ENCODE peak calls at places on chromosomes 5 and 9, in nine cellular contexts. I is HCT116, G is H1, T is tibial nerve, E is GM12864, D is hepatocyte, P is astrocyte of the spinal cord, J is mucosa of descending colon, S is brain microvascular endothelial cell. Q is an unnamed sample.

GRCh38 chr5:9737265-9737664 is 107.1 kb upstream of the TAS2R1 start:
- DNase-seq in J (no peak), I (no peak), S (no peak), G (no peak), D (no peak), E (no peak), T (no peak), P (no peak), Q (no peak)

GRCh38 chr9:128271112-128271511 is 4.7 kb downstream of the GOLGA2 start:
- DNase-seq in T (no peak), S (no peak), G (no peak), P (no peak), J (no peak), I (peak), D (no peak), E (no peak), Q (no peak)

GRCh38 chr9:89854715-89855475 is 250.1 kb downstream of the GADD45G start:
- DNase-seq in S (no peak), P (no peak), G (no peak), E (no peak), D (no peak), J (no peak), T (no peak), I (no peak), Q (no peak)

GRCh38 chr9:108271646-108272349 is 584.0 kb downstream of the ACTL7B start:
- DNase-seq in T (no peak), S (peak), E (no peak), J (no peak), P (peak), D (peak), G (no peak), I (no peak), Q (peak)

GRCh38 chr5:72392326-72392733 is 72.2 kb downstream of the PTCD2 start:
- DNase-seq in P (peak), T (no peak), E (no peak), G (no peak), D (no peak), J (no peak), S (no peak), I (no peak), Q (no peak)

GRCh38 chr9:136482046-136482792 is 621 bp downstream of the SEC16A start:
- DNase-seq in I (no peak), S (peak), J (no peak), G (no peak), P (peak), E (no peak), D (peak), T (no peak), Q (no peak)

GRCh38 chr5:125829349-125829748 is 593.9 kb upstream of the GRAMD2B start:
- DNase-seq in J (no peak), P (no peak), E (peak), G (no peak), S (no peak), D (no peak), I (no peak), T (no peak), Q (no peak)

GRCh38 chr5:146345578-146346366 is 7.1 kb downstream of the POU4F3 start:
- DNase-seq in T (no peak), D (no peak), J (no peak), P (no peak), G (no peak), E (no peak), S (no peak), I (no peak), Q (no peak)

GRCh38 chr5:39623291-39623865 is 198.6 kb upstream of the DAB2 start:
- DNase-seq in I (no peak), T (no peak), P (no peak), D (no peak), E (no peak), G (no peak), J (peak), S (peak), Q (no peak)

GRCh38 chr5:172646716-172647285 is 5.7 kb downstream of the NEURL1B start:
- DNase-seq in S (peak), G (no peak), E (no peak), I (no peak), P (no peak), D (peak), J (peak), T (no peak), Q (no peak)

GRCh38 chr5:44048268-44048984 is 340.8 kb downstream of the FGF10 start:
- DNase-seq in G (no peak), I (no peak), T (no peak), D (no peak), J (no peak), P (no peak), S (no peak), E (no peak), Q (no peak)

GRCh38 chr5:161165998-161166660 is 314.1 kb upstream of the ATP10B start:
- DNase-seq in T (no peak), P (no peak), D (no peak), J (no peak), S (no peak), I (no peak), G (no peak), E (no peak), Q (no peak)

GRCh38 chr5:35920890-35921289 is 17.5 kb downstream of the CAPSL start:
- DNase-seq in E (no peak), P (no peak), G (no peak), D (peak), S (no peak), J (no peak), T (no peak), I (no peak), Q (no peak)

GRCh38 chr9:32351845-32352244 is 32.6 kb upstream of the ACO1 start:
- DNase-seq in T (no peak), I (peak), P (no peak), E (no peak), D (no peak), G (peak), J (no peak), S (no peak), Q (no peak)

GRCh38 chr5:145222622-145223021 is 612.5 kb downstream of the PRELID2 start:
- DNase-seq in P (no peak), I (no peak), E (no peak), S (no peak), T (no peak), J (no peak), G (no peak), D (no peak), Q (no peak)

GRCh38 chr9:6216002-6216401 is 395 bp downstream of the IL33 start:
- DNase-seq in I (no peak), P (no peak), T (no peak), J (no peak), G (no peak), D (no peak), S (no peak), E (no peak), Q (no peak)

GRCh38 chr5:97531549-97531948 is 348.5 kb upstream of the RIOK2 start:
- DNase-seq in E (no peak), G (no peak), T (no peak), D (no peak), I (no peak), S (no peak), P (no peak), J (no peak), Q (no peak)

GRCh38 chr9:124621371-124622328 is 114.5 kb upstream of the NR5A1 start:
- DNase-seq in D (no peak), I (no peak), P (peak), E (peak), G (no peak), S (peak), T (no peak), J (no peak), Q (no peak)

GRCh38 chr5:17180957-17181723 is 36.3 kb upstream of the BASP1 start:
- DNase-seq in D (peak), T (no peak), S (peak), G (no peak), P (peak), J (no peak), I (no peak), E (no peak), Q (peak)

GRCh38 chr5:66565878-66566277 is 30.3 kb upstream of the MAST4 start:
- DNase-seq in P (no peak), G (no peak), S (no peak), I (no peak), J (no peak), D (no peak), E (no peak), T (no peak), Q (no peak)

GRCh38 chr5:179254638-179255271 is 90.5 kb downstream of the ADAMTS2 start:
- DNase-seq in P (no peak), T (no peak), I (no peak), S (no peak), E (no peak), D (no peak), G (no peak), J (no peak), Q (no peak)

GRCh38 chr9:133460405-133461175 is 812 bp downstream of the CACFD1 start:
- DNase-seq in T (peak), G (no peak), J (peak), E (no peak), S (no peak), P (peak), I (no peak), D (peak), Q (no peak)

GRCh38 chr9:122468735-122469134 is 9.0 kb downstream of the OR1J1 start:
- DNase-seq in S (no peak), E (no peak), T (no peak), G (no peak), J (no peak), D (no peak), I (no peak), P (no peak), Q (peak)

GRCh38 chr9:69672828-69673640 is 863 bp upstream of the APBA1 start:
- DNase-seq in D (peak), T (peak), S (peak), J (peak), E (peak), G (peak), I (peak), P (peak), Q (peak)

GRCh38 chr9:94870793-94871558 is 144.5 kb downstream of the AOPEP start:
- DNase-seq in T (no peak), D (no peak), P (no peak), E (no peak), I (no peak), J (no peak), G (no peak), S (peak), Q (no peak)

GRCh38 chr9:114792396-114792795 is 13.4 kb downstream of the TNFSF15 start:
- DNase-seq in P (no peak), G (no peak), E (no peak), J (no peak), S (no peak), D (no peak), I (no peak), T (no peak), Q (no peak)

GRCh38 chr5:144864113-144864512 is 693.4 kb downstream of the KCTD16 start:
- DNase-seq in J (no peak), D (no peak), E (no peak), G (no peak), S (no peak), I (no peak), T (no peak), P (no peak), Q (no peak)

GRCh38 chr9:70177121-70177520 is 81.7 kb upstream of the SMC5 start:
- DNase-seq in E (no peak), J (no peak), P (no peak), D (no peak), I (no peak), S (no peak), G (no peak), T (no peak), Q (no peak)

GRCh38 chr5:65121880-65122436 is 353.2 kb downstream of the CWC27 start:
- DNase-seq in T (no peak), J (no peak), E (no peak), G (no peak), S (peak), I (no peak), P (peak), D (no peak), Q (no peak)

GRCh38 chr5:124599048-124599973 is 147.1 kb downstream of the ZNF608 start:
- DNase-seq in P (peak), J (no peak), S (peak), E (no peak), D (peak), T (no peak), I (no peak), G (no peak), Q (no peak)

GRCh38 chr5:135648109-135648508 is 69.3 kb upstream of the CXCL14 start:
- DNase-seq in T (no peak), S (no peak), J (no peak), G (no peak), E (no peak), P (no peak), I (no peak), D (no peak), Q (no peak)

GRCh38 chr5:10489810-10490426 is 48.2 kb downstream of the ROPN1L start:
- DNase-seq in P (peak), J (no peak), T (no peak), I (no peak), S (no peak), E (no peak), D (no peak), G (no peak), Q (no peak)

GRCh38 chr5:907366-907765 is 14.7 kb downstream of the TRIP13 start:
- DNase-seq in I (no peak), D (no peak), P (no peak), G (no peak), S (no peak), E (no peak), J (no peak), T (no peak), Q (no peak)

GRCh38 chr5:108858959-108859358 is 111.3 kb downstream of the FER start:
- DNase-seq in P (peak), S (peak), D (no peak), G (no peak), I (no peak), J (no peak), E (peak), T (no peak), Q (no peak)

GRCh38 chr5:7872517-7873149 is 3.7 kb downstream of the MTRR start:
- DNase-seq in E (no peak), S (no peak), T (no peak), I (no peak), J (no peak), G (no peak), D (no peak), P (no peak), Q (no peak)

GRCh38 chr9:8346291-8346690 is 546.7 kb upstream of the DMAC1 start:
- DNase-seq in E (no peak), S (peak), T (no peak), P (peak), J (no peak), I (no peak), D (no peak), G (no peak), Q (no peak)

GRCh38 chr9:82565188-82565966 is 497.6 kb downstream of the RASEF start:
- DNase-seq in P (no peak), I (no peak), G (no peak), J (no peak), S (no peak), D (no peak), E (no peak), T (no peak), Q (no peak)

GRCh38 chr9:73154271-73154670 is 2.6 kb downstream of the ANXA1 start:
- DNase-seq in T (no peak), G (no peak), I (no peak), P (no peak), D (no peak), E (no peak), J (no peak), S (no peak), Q (no peak)

GRCh38 chr5:122775713-122776084 is 819 bp downstream of the SNX2 start:
- DNase-seq in T (no peak), I (no peak), P (peak), J (no peak), E (no peak), G (no peak), D (no peak), S (no peak), Q (no peak)

GRCh38 chr5:159915913-159916840 is at the start of gene ADRA1B:
- DNase-seq in T (peak), J (peak), P (peak), E (no peak), S (peak), D (peak), G (peak), I (no peak), Q (no peak)
- H3K4me3 ChIP-seq in T (peak), J (no peak), P (peak), E (no peak), S (peak), D (peak), G (peak), I (no peak), Q (peak)

GRCh38 chr5:132083065-132083678 is 9.6 kb downstream of the CSF2 start:
- DNase-seq in G (no peak), I (no peak), S (no peak), E (no peak), T (no peak), P (no peak), D (no peak), J (no peak), Q (no peak)
- H3K4me3 ChIP-seq in G (no peak), I (no peak), S (no peak), E (no peak), T (no peak), P (no peak), D (no peak), J (no peak), Q (no peak)

GRCh38 chr5:148012806-148013205 is 51.0 kb upstream of the SPINK5 start:
- DNase-seq in J (no peak), E (no peak), D (no peak), P (no peak), S (no peak), T (no peak), G (no peak), I (no peak), Q (no peak)
- H3K4me3 ChIP-seq in J (no peak), E (no peak), D (no peak), P (no peak), S (no peak), T (no peak), G (no peak), I (no peak), Q (no peak)

GRCh38 chr5:78983601-78984000 is 1.5 kb downstream of the ARSB start:
- DNase-seq in G (no peak), J (no peak), S (no peak), D (no peak), E (no peak), I (no peak), T (no peak), P (no peak), Q (no peak)
- H3K4me3 ChIP-seq in G (peak), J (no peak), S (peak), D (no peak), E (peak), I (no peak), T (no peak), P (peak), Q (peak)

GRCh38 chr9:92538541-92538940 is 2.8 kb upstream of the ECM2 start:
- DNase-seq in T (no peak), D (no peak), J (no peak), E (no peak), S (peak), I (no peak), G (no peak), P (peak), Q (peak)

GRCh38 chr9:92534199-92535159 is 1.3 kb downstream of the ECM2 start:
- DNase-seq in T (no peak), E (peak), P (no peak), J (no peak), S (peak), I (no peak), D (no peak), G (no peak), Q (no peak)

GRCh38 chr9:92530893-92531292 is 4.9 kb downstream of the ECM2 start:
- DNase-seq in D (no peak), P (no peak), G (no peak), E (no peak), J (no peak), S (no peak), T (no peak), I (no peak), Q (no peak)

GRCh38 chr9:92535940-92536850 is at the start of gene ECM2:
- DNase-seq in D (peak), P (peak), T (no peak), J (no peak), G (no peak), S (peak), I (no peak), E (no peak), Q (peak)
- H3K4me3 ChIP-seq in D (peak), P (no peak), T (peak), J (no peak), G (no peak), S (no peak), I (no peak), E (peak), Q (no peak)

DNA sequence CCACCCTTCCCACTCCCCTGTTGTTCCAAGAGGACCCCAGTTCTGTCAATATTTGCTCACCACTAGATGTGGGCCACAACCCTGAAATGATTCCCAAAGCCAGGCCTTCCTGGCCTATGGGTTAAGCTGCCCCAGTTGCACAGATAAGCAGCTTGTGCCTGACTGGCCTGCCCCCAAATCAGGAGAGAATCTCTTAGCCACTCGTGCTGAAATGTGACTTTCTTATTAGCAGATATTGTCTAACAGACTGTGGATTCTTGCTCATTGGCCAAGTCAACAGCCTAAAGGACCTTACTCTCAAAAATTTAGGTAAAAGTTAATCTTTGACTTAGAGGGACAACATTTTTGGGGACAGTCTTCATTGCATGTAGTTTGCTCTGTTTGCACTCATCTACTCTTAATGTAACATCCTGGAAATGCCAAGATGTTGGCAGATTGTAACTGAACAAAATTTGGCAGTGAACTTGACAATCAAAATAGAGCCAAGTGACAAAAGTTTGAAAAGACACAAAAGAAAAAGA is 29.2 kb upstream of the FSD1L start:
- DNase-seq in G (no peak), P (no peak), J (no peak), E (no peak), I (no peak), T (no peak), S (no peak), D (peak), Q (no peak)
- H3K4me3 ChIP-seq in G (no peak), P (no peak), J (no peak), E (no peak), I (no peak), T (no peak), S (no peak), D (no peak), Q (no peak)

GRCh38 chr5:143267186-143267585 is 136.3 kb downstream of the NR3C1 start:
- DNase-seq in E (no peak), P (no peak), G (no peak), D (no peak), J (no peak), I (no peak), T (no peak), S (no peak), Q (no peak)
- H3K4me3 ChIP-seq in E (no peak), P (no peak), G (no peak), D (no peak), J (no peak), I (no peak), T (no peak), S (no peak), Q (no peak)

GRCh38 chr9:79685576-79685975 is 113.8 kb downstream of the TLE4 start:
- DNase-seq in E (no peak), P (peak), D (no peak), T (no peak), S (peak), J (no peak), G (no peak), I (no peak), Q (peak)

GRCh38 chr9:79684711-79685575 is 113.2 kb downstream of the TLE4 start:
- DNase-seq in E (no peak), J (no peak), D (no peak), G (no peak), I (no peak), T (no peak), S (peak), P (peak), Q (no peak)

GRCh38 chr9:79686381-79687130 is 114.8 kb downstream of the TLE4 start:
- DNase-seq in D (no peak), T (no peak), I (no peak), P (peak), G (no peak), E (no peak), S (peak), J (no peak), Q (peak)

GRCh38 chr9:79688363-79688762 is 116.6 kb downstream of the TLE4 start:
- DNase-seq in E (no peak), I (no peak), D (no peak), G (no peak), J (no peak), S (no peak), P (no peak), T (no peak), Q (no peak)

DNA sequence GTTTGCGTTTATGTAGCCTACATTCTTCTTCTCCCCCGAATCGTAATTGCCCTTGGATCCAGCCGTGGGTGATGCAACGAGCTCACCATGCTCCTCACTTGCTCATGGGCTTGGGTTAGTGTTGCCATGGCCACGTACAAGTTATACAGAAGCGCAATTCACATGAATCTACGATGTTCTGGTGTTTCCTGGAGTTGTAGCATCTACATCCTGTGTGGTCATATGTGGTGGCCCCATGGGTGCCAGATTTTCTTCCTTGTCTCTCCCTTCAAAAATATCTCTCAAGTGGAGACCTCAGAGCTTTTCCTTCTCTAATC is 115.3 kb downstream of the TLE4 start:
- DNase-seq in P (peak), E (no peak), J (no peak), T (no peak), G (no peak), I (no peak), S (no peak), D (no peak), Q (no peak)
- H3K4me3 ChIP-seq in P (no peak), E (no peak), J (no peak), T (no peak), G (no peak), I (no peak), S (no peak), D (no peak), Q (no peak)

GRCh38 chr5:159864885-159865622 is 51.2 kb upstream of the ADRA1B start:
- DNase-seq in P (no peak), D (no peak), I (no peak), J (no peak), T (no peak), S (no peak), G (no peak), E (peak), Q (no peak)
- H3K4me3 ChIP-seq in P (no peak), D (no peak), I (no peak), J (no peak), T (no peak), S (no peak), G (no peak), E (no peak), Q (no peak)

Q was measured in AG04449.